ENCODE peak calls at places on chromosome 19, in nine cellular contexts. Q is tibial artery; V is AG09319; B is OCI-M1; G is stimulated activated CD4-positive, alpha-beta T cell treated with anti-CD3 and anti-CD28 coated beads, TNF-alpha, amount 100 ng/mL, for 1 hour; X is activated T-cell treated with anti-CD3 and anti-CD28 coated beads for 1 hour; H is pulmonary artery endothelial cell; S is activated CD4-positive, alpha-beta T cell treated with anti-CD3 and anti-CD28 coated beads, Interleukin-2, amount 50 U/mL, for 4 hours; P is CD8-positive, alpha-beta memory T cell. Z is an unnamed sample.
A peak's percentile ranks its signal among the peaks of the same experiment; 100 is the strongest.

GRCh38 chr19:13764101-13764807 is at the start of gene MRI1:
- DNase-seq in Q (peak; percentile 90), V (no peak), B (peak; percentile 92), G (peak; percentile 61), X (peak; percentile 49), H (no peak), S (peak; percentile 46), P (peak; percentile 56), Z (peak; percentile 65)

GRCh38 chr19:54186934-54187381 is 2.4 kb downstream of the MBOAT7 start:
- DNase-seq in Q (no peak), V (no peak), B (no peak), G (no peak), X (no peak), H (no peak), S (no peak), P (no peak), Z (no peak)

GRCh38 chr19:40612831-40613668 is 11.9 kb downstream of the LTBP4 start:
- DNase-seq in Q (no peak), V (no peak), B (peak; percentile 90), G (peak; percentile 79), X (peak; percentile 66), H (no peak), S (peak; percentile 82), P (peak; percentile 63), Z (peak; percentile 44)

GRCh38 chr19:3095375-3096191 is 1.4 kb downstream of the GNA11 start:
- DNase-seq in Q (no peak), V (no peak), B (no peak), G (no peak), X (peak; percentile 40), H (no peak), S (peak; percentile 71), P (peak; percentile 23), Z (no peak)

GRCh38 chr19:52658595-52658994 is 20.4 kb upstream of the ZNF83 start:
- DNase-seq in Q (no peak), V (no peak), B (no peak), G (no peak), X (no peak), H (no peak), S (no peak), P (no peak), Z (no peak)

GRCh38 chr19:57118848-57119247 is 937 bp upstream of the USP29 start:
- DNase-seq in Q (no peak), V (no peak), B (no peak), G (no peak), X (no peak), H (no peak), S (no peak), P (no peak), Z (no peak)

GRCh38 chr19:4911314-4911713 is 2.0 kb downstream of the UHRF1 start:
- DNase-seq in Q (no peak), V (no peak), B (no peak), G (no peak), X (no peak), H (no peak), S (no peak), P (no peak), Z (no peak)

GRCh38 chr19:21463449-21464105 is 41.8 kb upstream of the ZNF429 start:
- DNase-seq in Q (no peak), V (no peak), B (peak; percentile 99), G (no peak), X (peak; percentile 6), H (no peak), S (peak; percentile 6), P (no peak), Z (no peak)

GRCh38 chr19:940591-941291 is 14.9 kb downstream of the ARID3A start:
- DNase-seq in Q (peak; percentile 87), V (no peak), B (peak; percentile 54), G (peak; percentile 50), X (peak; percentile 63), H (peak; percentile 45), S (peak; percentile 64), P (peak; percentile 77), Z (peak; percentile 19)

GRCh38 chr19:18470153-18470552 is 32.2 kb upstream of the ISYNA1 start:
- DNase-seq in Q (no peak), V (no peak), B (peak; percentile 44), G (no peak), X (no peak), H (no peak), S (no peak), P (no peak), Z (peak; percentile 16)

GRCh38 chr19:1862424-1863307 is 713 bp downstream of the KLF16 start:
- DNase-seq in Q (no peak), V (no peak), B (peak; percentile 63), G (peak; percentile 61), X (no peak), H (no peak), S (peak; percentile 43), P (peak; percentile 54), Z (no peak)

GRCh38 chr19:808176-808741 is 11.0 kb downstream of the PTBP1 start:
- DNase-seq in Q (no peak), V (no peak), B (no peak), G (no peak), X (no peak), H (no peak), S (no peak), P (no peak), Z (no peak)

GRCh38 chr19:31139871-31140505 is 209.2 kb downstream of the TSHZ3 start:
- DNase-seq in Q (no peak), V (no peak), B (no peak), G (no peak), X (no peak), H (no peak), S (no peak), P (no peak), Z (no peak)

GRCh38 chr19:44303976-44304568 is 753 bp downstream of the ZNF235 start:
- DNase-seq in Q (no peak), V (peak; percentile 4), B (peak; percentile 66), G (no peak), X (no peak), H (no peak), S (no peak), P (no peak), Z (no peak)

GRCh38 chr19:4714016-4714415 is 9.6 kb downstream of the DPP9 start:
- DNase-seq in Q (no peak), V (no peak), B (no peak), G (no peak), X (no peak), H (no peak), S (no peak), P (no peak), Z (no peak)

GRCh38 chr19:46984077-46985010 is 35.3 kb upstream of the NPAS1 start:
- DNase-seq in Q (no peak), V (no peak), B (no peak), G (no peak), X (no peak), H (no peak), S (no peak), P (no peak), Z (no peak)

GRCh38 chr19:661427-662196 is 1.4 kb downstream of the RNF126 start:
- DNase-seq in Q (no peak), V (no peak), B (peak; percentile 16), G (no peak), X (peak; percentile 53), H (no peak), S (peak; percentile 55), P (peak; percentile 59), Z (peak; percentile 65)

GRCh38 chr19:33379151-33379829 is 5.8 kb downstream of the CEBPG start:
- DNase-seq in Q (no peak), V (no peak), B (no peak), G (no peak), X (no peak), H (no peak), S (no peak), P (no peak), Z (no peak)

GRCh38 chr19:55476100-55476775 is at the start of gene ZNF628:
- DNase-seq in Q (peak; percentile 99), V (peak; percentile 91), B (peak; percentile 99), G (peak; percentile 92), X (peak; percentile 96), H (peak; percentile 93), S (peak; percentile 98), P (peak; percentile 95), Z (peak; percentile 96)

GRCh38 chr19:34963531-34964406 is at the start of gene ZNF792:
- DNase-seq in Q (peak; percentile 78), V (no peak), B (peak; percentile 72), G (peak; percentile 26), X (peak; percentile 36), H (peak; percentile 48), S (peak; percentile 34), P (peak; percentile 38), Z (peak; percentile 44)

GRCh38 chr19:5964816-5965565 is 12.9 kb downstream of the RANBP3 start:
- DNase-seq in Q (no peak), V (no peak), B (no peak), G (no peak), X (no peak), H (no peak), S (no peak), P (no peak), Z (no peak)

GRCh38 chr19:51259348-51260245 is 8.7 kb downstream of the SIGLECL1 start:
- DNase-seq in Q (no peak), V (no peak), B (peak; percentile 86), G (peak; percentile 12), X (peak; percentile 11), H (no peak), S (no peak), P (no peak), Z (peak; percentile 73)

GRCh38 chr19:34365463-34366401 is 736 bp downstream of the GPI start:
- DNase-seq in Q (peak; percentile 74), V (no peak), B (peak; percentile 55), G (no peak), X (no peak), H (no peak), S (no peak), P (no peak), Z (no peak)

GRCh38 chr19:38290631-38291147 is 13.4 kb upstream of the C19orf33 start:
- DNase-seq in Q (no peak), V (peak; percentile 67), B (no peak), G (no peak), X (no peak), H (no peak), S (no peak), P (no peak), Z (no peak)

GRCh38 chr19:47020132-47020805 is 632 bp downstream of the NPAS1 start:
- DNase-seq in Q (no peak), V (no peak), B (no peak), G (no peak), X (no peak), H (no peak), S (no peak), P (no peak), Z (no peak)

GRCh38 chr19:7200739-7201138 is 93.5 kb downstream of the INSR start:
- DNase-seq in Q (no peak), V (no peak), B (no peak), G (no peak), X (no peak), H (no peak), S (no peak), P (no peak), Z (no peak)

GRCh38 chr19:13796301-13797057 is 1.2 kb downstream of the ZSWIM4 start:
- DNase-seq in Q (peak; percentile 94), V (peak; percentile 86), B (peak; percentile 61), G (no peak), X (no peak), H (peak; percentile 86), S (no peak), P (no peak), Z (peak; percentile 12)

GRCh38 chr19:3479819-3480215 is 508 bp downstream of the SMIM24 start:
- DNase-seq in Q (no peak), V (no peak), B (peak; percentile 36), G (no peak), X (no peak), H (no peak), S (no peak), P (peak; percentile 28), Z (no peak)

GRCh38 chr19:47316513-47316912 is 6.9 kb downstream of the C5AR1 start:
- DNase-seq in Q (no peak), V (no peak), B (no peak), G (no peak), X (no peak), H (no peak), S (no peak), P (no peak), Z (no peak)

GRCh38 chr19:34644991-34645461 is 31.9 kb downstream of the SCGB2B2 start:
- DNase-seq in Q (no peak), V (no peak), B (no peak), G (no peak), X (no peak), H (no peak), S (no peak), P (no peak), Z (no peak)

GRCh38 chr19:30552593-30552992 is 180.4 kb downstream of the ZNF536 start:
- DNase-seq in Q (no peak), V (no peak), B (no peak), G (no peak), X (no peak), H (no peak), S (no peak), P (no peak), Z (no peak)

Z was measured in Kasumi-1.